ENCODE peak calls at places on chromosomes 7 and 10, in four cellular contexts. W is K562, J is HEK293T, B is HepG2. Y is an unnamed sample.

GRCh38 chr7:108455833-108456677 is at the start of gene NRCAM:
- DNase-seq in B (no peak), J (peak), W (peak), Y (peak)

GRCh38 chr7:47991741-47992311 is 12.4 kb upstream of the HUS1 start:
- DNase-seq in W (peak), B (peak), J (peak), Y (peak)

GRCh38 chr10:114877301-114877644 is 55.7 kb downstream of the FHIP2A start:
- DNase-seq in B (no peak), W (no peak), J (no peak), Y (no peak)

GRCh38 chr7:35035511-35035921 is 1.8 kb downstream of the DPY19L1 start:
- DNase-seq in J (peak), W (peak), B (peak), Y (no peak)

GRCh38 chr7:68245688-68246087 is 1249.1 kb downstream of the TYW1 start:
- DNase-seq in B (no peak), W (no peak), J (no peak), Y (no peak)

GRCh38 chr10:101780818-101781654 is 2.2 kb downstream of the NPM3 start:
- DNase-seq in W (peak), B (peak), J (peak), Y (peak)

GRCh38 chr7:130733866-130734524 is at the start of gene KLF14:
- DNase-seq in W (peak), J (peak), B (no peak), Y (peak)

GRCh38 chr10:64515975-64516699 is 994.9 kb downstream of the REEP3 start:
- DNase-seq in J (no peak), B (no peak), W (no peak), Y (no peak)

GRCh38 chr10:20776384-20776783 is 120.7 kb downstream of the NEBL start:
- DNase-seq in J (no peak), B (no peak), W (no peak), Y (no peak)

GRCh38 chr7:69803699-69804516 is 205.6 kb downstream of the AUTS2 start:
- DNase-seq in J (no peak), B (no peak), W (no peak), Y (no peak)

GRCh38 chr10:3755440-3756359 is 29.3 kb downstream of the KLF6 start:
- DNase-seq in J (no peak), W (no peak), B (peak), Y (no peak)

GRCh38 chr7:121244120-121244865 is 84.5 kb upstream of the WNT16 start:
- DNase-seq in B (no peak), W (no peak), J (no peak), Y (no peak)

GRCh38 chr7:87876759-87877234 is 504 bp downstream of the DBF4 start:
- DNase-seq in J (peak), W (no peak), B (peak), Y (peak)

GRCh38 chr7:33062023-33062781 is at the start of gene NT5C3A:
- DNase-seq in J (peak), B (no peak), W (peak), Y (peak)

GRCh38 chr10:124649209-124649608 is 95.0 kb downstream of the FAM53B start:
- DNase-seq in B (no peak), W (no peak), J (no peak), Y (no peak)

GRCh38 chr10:60627778-60628773 is 150.2 kb upstream of the CDK1 start:
- DNase-seq in W (no peak), J (no peak), B (peak), Y (no peak)
- TF ChIP-seq ELF4 in W (no peak), J (no peak), B (no peak), Y (no peak)

GRCh38 chr7:127769696-127770400 is 117.9 kb downstream of the SND1 start:
- DNase-seq in W (no peak), J (no peak), B (no peak), Y (no peak)
- TF ChIP-seq ELF4 in W (no peak), J (no peak), B (no peak), Y (no peak)

GRCh38 chr7:158811461-158811860 is 17.8 kb downstream of the ESYT2 start:
- DNase-seq in J (no peak), W (peak), B (no peak), Y (no peak)
- TF ChIP-seq ELF4 in J (no peak), W (no peak), B (no peak), Y (no peak)

GRCh38 chr7:55018361-55019328 is at the start of gene EGFR:
- DNase-seq in W (no peak), B (no peak), J (peak), Y (peak)
- TF ChIP-seq ELF4 in W (no peak), B (no peak), J (no peak), Y (no peak)

GRCh38 chr7:157008206-157009169 is 2.0 kb downstream of the MNX1 start:
- DNase-seq in B (no peak), W (no peak), J (no peak), Y (no peak)

GRCh38 chr7:157005456-157006204 is 4.8 kb downstream of the MNX1 start:
- DNase-seq in J (no peak), W (no peak), B (no peak), Y (peak)

GRCh38 chr7:157006205-157006747 is 4.2 kb downstream of the MNX1 start:
- DNase-seq in J (no peak), W (no peak), B (no peak), Y (peak)

GRCh38 chr7:157007470-157008066 is 2.9 kb downstream of the MNX1 start:
- DNase-seq in B (no peak), W (no peak), J (no peak), Y (no peak)

DNA sequence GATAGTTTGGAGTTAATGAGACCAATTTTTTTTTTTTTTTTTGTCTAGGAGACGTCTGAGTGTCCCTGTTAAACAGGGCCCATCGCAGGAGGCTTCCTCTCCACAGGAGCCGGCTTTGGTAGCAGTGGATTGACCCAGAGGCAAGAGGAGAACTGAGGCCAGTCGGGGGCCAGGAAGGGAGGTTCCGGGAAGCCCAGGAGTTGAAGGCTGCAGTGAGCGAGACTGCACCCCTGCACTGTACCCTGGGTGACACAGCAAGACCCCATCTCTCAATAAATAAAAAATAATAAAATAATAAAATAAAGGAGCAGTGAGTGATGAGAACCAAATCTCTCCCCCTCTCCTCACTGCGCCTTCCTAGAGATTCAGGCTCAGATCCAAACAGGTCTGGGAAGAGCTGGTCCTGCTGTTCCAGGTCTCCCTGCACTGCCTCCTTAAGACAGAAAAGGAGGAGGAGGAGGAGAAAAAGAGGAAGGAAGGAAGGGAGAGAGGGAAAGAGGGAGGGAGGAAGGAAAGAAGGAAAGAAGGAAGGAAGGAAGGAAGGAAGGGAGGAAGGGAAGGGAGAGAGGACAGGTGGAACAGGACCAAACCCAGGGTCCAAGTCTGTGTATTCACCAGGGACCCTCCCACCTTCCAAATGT is 3.5 kb downstream of the MNX1 start:
- DNase-seq in W (no peak), J (no peak), B (no peak), Y (no peak)
- TF ChIP-seq ELF4 in W (peak), J (no peak), B (no peak), Y (no peak)